ENCODE peak calls at places on chromosome 3, in seven cellular contexts. One of them, this sample, is unnamed.

GRCh38 chr3:186540444-186541226 is 3.5 kb downstream of the CRYGS start:
- DNase-seq in Calu3: peak; percentile 89
- DNase-seq in pons: peak; percentile 88
- DNase-seq in psoas muscle: peak; percentile 24
- DNase-seq in activated effector memory CD4-positive, alpha-beta T cell treated with anti-CD3 and anti-CD28 coated beads, Interleukin-2, amount 50 U/mL, for 16 hours: peak; percentile 92
- DNase-seq in neural progenitor cell: peak; percentile 88
- DNase-seq in HTR-8/SVneo: peak; percentile 57
- DNase-seq in this sample: peak; percentile 87

GRCh38 chr3:5767304-5767703 is 579.8 kb downstream of the EDEM1 start:
- DNase-seq in pons: no peak
- DNase-seq in HTR-8/SVneo: no peak
- DNase-seq in activated effector memory CD4-positive, alpha-beta T cell treated with anti-CD3 and anti-CD28 coated beads, Interleukin-2, amount 50 U/mL, for 16 hours: no peak
- DNase-seq in neural progenitor cell: no peak
- DNase-seq in psoas muscle: no peak
- DNase-seq in Calu3: no peak
- DNase-seq in this sample: no peak

GRCh38 chr3:10356461-10356897 is 35.6 kb upstream of the SEC13 start:
- DNase-seq in activated effector memory CD4-positive, alpha-beta T cell treated with anti-CD3 and anti-CD28 coated beads, Interleukin-2, amount 50 U/mL, for 16 hours: no peak
- DNase-seq in HTR-8/SVneo: no peak
- DNase-seq in psoas muscle: no peak
- DNase-seq in neural progenitor cell: no peak
- DNase-seq in pons: no peak
- DNase-seq in Calu3: no peak
- DNase-seq in this sample: no peak

GRCh38 chr3:69428657-69429255 is 42.9 kb upstream of the FRMD4B start:
- DNase-seq in activated effector memory CD4-positive, alpha-beta T cell treated with anti-CD3 and anti-CD28 coated beads, Interleukin-2, amount 50 U/mL, for 16 hours: no peak
- DNase-seq in Calu3: no peak
- DNase-seq in psoas muscle: no peak
- DNase-seq in pons: no peak
- DNase-seq in neural progenitor cell: no peak
- DNase-seq in HTR-8/SVneo: no peak
- DNase-seq in this sample: no peak

GRCh38 chr3:37909067-37909911 is 47.6 kb downstream of the CTDSPL start:
- DNase-seq in pons: peak; percentile 58
- DNase-seq in activated effector memory CD4-positive, alpha-beta T cell treated with anti-CD3 and anti-CD28 coated beads, Interleukin-2, amount 50 U/mL, for 16 hours: no peak
- DNase-seq in psoas muscle: no peak
- DNase-seq in HTR-8/SVneo: no peak
- DNase-seq in Calu3: peak; percentile 65
- DNase-seq in neural progenitor cell: no peak
- DNase-seq in this sample: no peak

GRCh38 chr3:133836497-133837158 is 31.0 kb downstream of the SRPRB start:
- DNase-seq in activated effector memory CD4-positive, alpha-beta T cell treated with anti-CD3 and anti-CD28 coated beads, Interleukin-2, amount 50 U/mL, for 16 hours: no peak
- DNase-seq in pons: no peak
- DNase-seq in HTR-8/SVneo: no peak
- DNase-seq in Calu3: no peak
- DNase-seq in psoas muscle: no peak
- DNase-seq in neural progenitor cell: no peak
- DNase-seq in this sample: no peak

GRCh38 chr3:185151959-185152432 is 864 bp downstream of the C3orf70 start:
- DNase-seq in psoas muscle: no peak
- DNase-seq in pons: peak; percentile 40
- DNase-seq in HTR-8/SVneo: no peak
- DNase-seq in Calu3: no peak
- DNase-seq in activated effector memory CD4-positive, alpha-beta T cell treated with anti-CD3 and anti-CD28 coated beads, Interleukin-2, amount 50 U/mL, for 16 hours: no peak
- DNase-seq in neural progenitor cell: no peak
- DNase-seq in this sample: no peak

GRCh38 chr3:151219056-151219455 is 16.0 kb upstream of the GPR171 start:
- DNase-seq in psoas muscle: no peak
- DNase-seq in activated effector memory CD4-positive, alpha-beta T cell treated with anti-CD3 and anti-CD28 coated beads, Interleukin-2, amount 50 U/mL, for 16 hours: no peak
- DNase-seq in Calu3: no peak
- DNase-seq in pons: no peak
- DNase-seq in neural progenitor cell: no peak
- DNase-seq in HTR-8/SVneo: no peak
- DNase-seq in this sample: no peak

GRCh38 chr3:25572919-25573385 is 91.8 kb downstream of the TOP2B start:
- DNase-seq in Calu3: no peak
- DNase-seq in pons: no peak
- DNase-seq in neural progenitor cell: no peak
- DNase-seq in HTR-8/SVneo: peak; percentile 37
- DNase-seq in psoas muscle: no peak
- DNase-seq in activated effector memory CD4-positive, alpha-beta T cell treated with anti-CD3 and anti-CD28 coated beads, Interleukin-2, amount 50 U/mL, for 16 hours: no peak
- DNase-seq in this sample: no peak

GRCh38 chr3:5187920-5188418 is 462 bp downstream of the EDEM1 start:
- DNase-seq in pons: no peak
- DNase-seq in neural progenitor cell: peak; percentile 73
- DNase-seq in HTR-8/SVneo: no peak
- DNase-seq in psoas muscle: peak; percentile 49
- DNase-seq in activated effector memory CD4-positive, alpha-beta T cell treated with anti-CD3 and anti-CD28 coated beads, Interleukin-2, amount 50 U/mL, for 16 hours: peak; percentile 85
- DNase-seq in Calu3: peak; percentile 22
- DNase-seq in this sample: peak; percentile 51

This sample was measured in adrenal gland.